ENCODE peak calls at places on chromosomes 3 and 15, in four cellular contexts. One of them, this sample, is unnamed.

GRCh38 chr3:20099020-20099539 is 58.8 kb downstream of the KAT2B start:
- DNase-seq in Right ventricle myocardium superior: no peak
- DNase-seq in Peyer's patch: no peak
- DNase-seq in AG04449: no peak
- DNase-seq in this sample: no peak

GRCh38 chr15:64443747-64444621 is 16.4 kb upstream of the ZNF609 start:
- DNase-seq in AG04449: peak; percentile 59
- DNase-seq in Right ventricle myocardium superior: no peak
- DNase-seq in Peyer's patch: no peak
- DNase-seq in this sample: peak; percentile 65

GRCh38 chr3:16104161-16104560 is 70.3 kb upstream of the GALNT15 start:
- DNase-seq in AG04449: no peak
- DNase-seq in Peyer's patch: no peak
- DNase-seq in Right ventricle myocardium superior: no peak
- DNase-seq in this sample: no peak

GRCh38 chr3:89867286-89867685 is 759.9 kb downstream of the EPHA3 start:
- DNase-seq in Peyer's patch: no peak
- DNase-seq in Right ventricle myocardium superior: no peak
- DNase-seq in AG04449: no peak
- DNase-seq in this sample: no peak

GRCh38 chr3:191235331-191236314 is 36.6 kb downstream of the OSTN start:
- DNase-seq in Peyer's patch: no peak
- DNase-seq in AG04449: no peak
- DNase-seq in Right ventricle myocardium superior: no peak
- DNase-seq in this sample: no peak

GRCh38 chr3:126112531-126113237 is 28.8 kb upstream of the SLC41A3 start:
- DNase-seq in Peyer's patch: peak; percentile 37
- DNase-seq in AG04449: no peak
- DNase-seq in Right ventricle myocardium superior: no peak
- DNase-seq in this sample: no peak

GRCh38 chr15:67170143-67170885 is 84.1 kb downstream of the AAGAB start:
- DNase-seq in Right ventricle myocardium superior: no peak
- DNase-seq in AG04449: no peak
- DNase-seq in Peyer's patch: no peak
- DNase-seq in this sample: no peak

GRCh38 chr3:36892457-36893136 is 52.3 kb downstream of the TRANK1 start:
- DNase-seq in AG04449: no peak
- DNase-seq in Right ventricle myocardium superior: no peak
- DNase-seq in Peyer's patch: no peak
- DNase-seq in this sample: no peak

This sample was measured in K562.